ENCODE peak calls at places on chromosomes 4 and X, in seven cellular contexts. M is GM06990; Z is Peyer's patch; K is esophagus squamous epithelium; S is activated CD8-positive, alpha-beta memory T cell treated with anti-CD3 and anti-CD28 coated beads for 4 hours; V is psoas muscle; C is activated T-helper 1 cell treated with Interleukin-2 at 50 U/mL for 16 hours. L is an unnamed sample.

GRCh38 chrX:22800360-22800759 is 199.4 kb upstream of the DDX53 start:
- DNase-seq in C (no peak), M (no peak), V (no peak), S (no peak), K (no peak), Z (no peak), L (no peak)

GRCh38 chr4:83679692-83680091 is 143.8 kb downstream of the GPAT3 start:
- DNase-seq in C (no peak), M (no peak), V (no peak), S (no peak), K (no peak), Z (no peak), L (no peak)

GRCh38 chr4:13866881-13867280 is 239.4 kb upstream of the BOD1L1 start:
- DNase-seq in Z (no peak), S (no peak), C (no peak), V (no peak), K (no peak), M (no peak), L (no peak)

GRCh38 chrX:132837126-132837525 is 121.3 kb downstream of the HS6ST2 start:
- DNase-seq in K (no peak), V (no peak), S (no peak), C (no peak), Z (no peak), M (no peak), L (no peak)

GRCh38 chr4:84477738-84478137 is 21.4 kb downstream of the NKX6-1 start:
- DNase-seq in K (no peak), M (no peak), S (no peak), C (no peak), Z (no peak), V (no peak), L (no peak)

GRCh38 chrX:147675819-147676218 is 235.9 kb upstream of the FMR1 start:
- DNase-seq in Z (no peak), S (no peak), V (no peak), K (no peak), M (no peak), C (no peak), L (no peak)

GRCh38 chr4:188976644-188977115 is 837.4 kb downstream of the TRIML1 start:
- DNase-seq in V (no peak), C (no peak), Z (no peak), K (no peak), M (no peak), S (no peak), L (no peak)

GRCh38 chr4:110849461-110849860 is 226.6 kb upstream of the PITX2 start:
- DNase-seq in M (no peak), S (no peak), C (no peak), Z (no peak), K (no peak), V (no peak), L (no peak)

GRCh38 chr4:158008551-158009218 is 164.1 kb downstream of the GASK1B start:
- DNase-seq in V (no peak), C (no peak), K (no peak), S (no peak), M (no peak), Z (no peak), L (no peak)

GRCh38 chr4:83043801-83044407 is 8.9 kb downstream of the COPS4 start:
- DNase-seq in V (no peak), K (no peak), C (no peak), M (no peak), Z (no peak), S (no peak), L (no peak)

GRCh38 chr4:76204936-76205335 is 8.7 kb downstream of the SCARB2 start:
- DNase-seq in V (no peak), K (no peak), C (no peak), S (no peak), Z (no peak), M (no peak), L (no peak)

GRCh38 chr4:102022343-102022742 is 231.8 kb downstream of the BANK1 start:
- DNase-seq in K (no peak), M (no peak), C (no peak), S (no peak), Z (no peak), V (no peak), L (no peak)

GRCh38 chrX:45806410-45807121 is 605.9 kb upstream of the DIPK2B start:
- DNase-seq in V (no peak), Z (peak; percentile 62), C (peak; percentile 11), K (no peak), S (peak; percentile 24), M (peak; percentile 16), L (peak; percentile 51)

GRCh38 chrX:16589211-16589610 is 60.7 kb upstream of the S100G start:
- DNase-seq in Z (no peak), K (no peak), C (no peak), M (no peak), S (no peak), V (no peak), L (no peak)

GRCh38 chr4:124806403-124806802 is 93.9 kb upstream of the ANKRD50 start:
- DNase-seq in M (no peak), V (no peak), C (no peak), S (no peak), K (no peak), Z (no peak), L (no peak)

GRCh38 chr4:70842761-70843435 is 3.2 kb upstream of the GRSF1 start:
- DNase-seq in K (no peak), S (no peak), M (peak; percentile 32), V (no peak), Z (no peak), C (no peak), L (no peak)

GRCh38 chr4:28709821-28710330 is 1849.2 kb downstream of the STIM2 start:
- DNase-seq in S (no peak), M (no peak), V (no peak), K (no peak), C (no peak), Z (no peak), L (no peak)

GRCh38 chrX:155231163-155231562 is 14.9 kb downstream of the VBP1 start:
- DNase-seq in K (no peak), C (no peak), Z (no peak), M (no peak), S (no peak), V (no peak), L (no peak)

L was measured in central memory CD8-positive, alpha-beta T cell.